ENCODE peak calls at places on chromosomes 6 and 20, in seven cellular contexts. B is kidney epithelial cell; G is HuH-7; P is fibroblast of mammary gland; E is effector CD4-positive, alpha-beta T cell; I is uterus; Z is T-cell. F is an unnamed sample.
A peak's percentile ranks its signal among the peaks of the same experiment; 100 is the strongest.

GRCh38 chr6:147397306-147397705 is 111.2 kb upstream of the SAMD5 start:
- DNase-seq in B (no peak), I (no peak), G (no peak), E (no peak), P (no peak), Z (no peak), F (no peak)

GRCh38 chr6:121436966-121437756 is 1.7 kb downstream of the GJA1 start:
- DNase-seq in B (no peak), P (peak; percentile 68), Z (no peak), E (no peak), G (no peak), I (peak; percentile 53), F (no peak)

GRCh38 chr6:28758046-28758817 is 165.6 kb downstream of the TRIM27 start:
- DNase-seq in I (no peak), P (peak; percentile 56), Z (no peak), B (no peak), E (no peak), G (no peak), F (no peak)

GRCh38 chr20:44016525-44016924 is 101.9 kb downstream of the TOX2 start:
- DNase-seq in I (no peak), E (no peak), G (no peak), B (no peak), P (no peak), Z (no peak), F (no peak)

GRCh38 chr20:21147593-21147992 is 21.7 kb downstream of the KIZ start:
- DNase-seq in Z (no peak), I (no peak), E (no peak), B (no peak), G (no peak), P (peak; percentile 37), F (no peak)

GRCh38 chr6:106558364-106558763 is 70.9 kb downstream of the RTN4IP1 start:
- DNase-seq in Z (no peak), P (no peak), I (no peak), B (no peak), E (no peak), G (no peak), F (no peak)

GRCh38 chr20:43940518-43941225 is 26.0 kb downstream of the TOX2 start:
- DNase-seq in G (no peak), B (no peak), P (no peak), E (no peak), Z (no peak), I (no peak), F (no peak)

GRCh38 chr6:36546664-36546957 is 668 bp downstream of the STK38 start:
- DNase-seq in I (no peak), E (no peak), P (no peak), B (no peak), Z (no peak), G (no peak), F (no peak)

GRCh38 chr6:51323056-51323455 is 504.4 kb downstream of the TFAP2B start:
- DNase-seq in B (no peak), E (no peak), P (no peak), Z (no peak), G (no peak), I (no peak), F (no peak)

GRCh38 chr6:3227363-3228045 is at the start of gene TUBB2B:
- DNase-seq in B (no peak), G (peak; percentile 75), I (peak; percentile 29), P (no peak), Z (no peak), E (no peak), F (no peak)

F was measured in CD8-positive, alpha-beta memory T cell.